ENCODE peak calls at places on chromosomes 11 and 22, in ten cellular contexts. E, H, T, G, Q, C, V, I, J and X are unnamed samples.
A peak's percentile ranks its signal among the peaks of the same experiment; 100 is the strongest.

GRCh38 chr11:20658135-20658534 is 11.3 kb upstream of the NELL1 start:
- DNase-seq in E (no peak), H (no peak), T (no peak), G (no peak), Q (no peak), C (no peak), V (no peak), I (no peak), J (no peak), X (no peak)

GRCh38 chr11:29328961-29329441 is 687.8 kb downstream of the KCNA4 start:
- DNase-seq in E (peak; percentile 62), H (no peak), T (no peak), G (no peak), Q (no peak), C (peak; percentile 84), V (no peak), I (no peak), J (no peak), X (peak; percentile 14)

GRCh38 chr22:36330655-36331305 is 57.0 kb downstream of the MYH9 start:
- DNase-seq in E (no peak), H (no peak), T (no peak), G (no peak), Q (no peak), C (peak; percentile 64), V (no peak), I (peak; percentile 62), J (no peak), X (peak; percentile 54)

GRCh38 chr11:72943664-72944063 is 129.5 kb downstream of the ATG16L2 start:
- DNase-seq in E (no peak), H (no peak), T (no peak), G (no peak), Q (no peak), C (no peak), V (no peak), I (no peak), J (no peak), X (no peak)

GRCh38 chr11:2777396-2777795 is 77.6 kb upstream of the KCNQ1OT1 start:
- DNase-seq in E (no peak), H (peak; percentile 14), T (peak; percentile 26), G (no peak), Q (peak; percentile 25), C (peak; percentile 27), V (no peak), I (peak; percentile 3), J (peak; percentile 28), X (peak; percentile 67)

GRCh38 chr11:1199689-1200610 is 22.9 kb upstream of the MUC5B start:
- DNase-seq in E (no peak), H (peak; percentile 35), T (no peak), G (peak; percentile 30), Q (peak; percentile 40), C (no peak), V (no peak), I (peak; percentile 39), J (peak; percentile 54), X (no peak)

GRCh38 chr11:15111215-15111614 is 3.5 kb upstream of the INSC start:
- DNase-seq in E (no peak), H (no peak), T (no peak), G (no peak), Q (no peak), C (no peak), V (no peak), I (no peak), J (no peak), X (no peak)

GRCh38 chr11:63536669-63537292 is at the start of gene PLAAT4:
- DNase-seq in E (no peak), H (no peak), T (peak; percentile 58), G (peak; percentile 41), Q (peak; percentile 54), C (peak; percentile 59), V (no peak), I (peak; percentile 28), J (peak; percentile 84), X (peak; percentile 55)

GRCh38 chr11:65476632-65477270 is 22.1 kb upstream of the MALAT1 start:
- DNase-seq in E (no peak), H (no peak), T (peak; percentile 45), G (peak; percentile 81), Q (peak; percentile 64), C (no peak), V (no peak), I (no peak), J (peak; percentile 76), X (no peak)

GRCh38 chr22:46696614-46697013 is 41.4 kb downstream of the CERK start:
- DNase-seq in E (no peak), H (no peak), T (no peak), G (no peak), Q (no peak), C (no peak), V (no peak), I (no peak), J (no peak), X (no peak)

GRCh38 chr22:46695346-46696224 is 42.5 kb downstream of the CERK start:
- DNase-seq in E (no peak), H (peak; percentile 45), T (no peak), G (no peak), Q (no peak), C (no peak), V (no peak), I (no peak), J (no peak), X (no peak)

GRCh38 chr22:46697811-46698515 is 40.1 kb downstream of the CERK start:
- DNase-seq in E (no peak), H (no peak), T (no peak), G (no peak), Q (no peak), C (no peak), V (no peak), I (no peak), J (no peak), X (no peak)

GRCh38 chr22:46694423-46695170 is 43.5 kb downstream of the CERK start:
- DNase-seq in E (no peak), H (peak; percentile 29), T (no peak), G (no peak), Q (no peak), C (no peak), V (no peak), I (no peak), J (no peak), X (no peak)

DNA sequence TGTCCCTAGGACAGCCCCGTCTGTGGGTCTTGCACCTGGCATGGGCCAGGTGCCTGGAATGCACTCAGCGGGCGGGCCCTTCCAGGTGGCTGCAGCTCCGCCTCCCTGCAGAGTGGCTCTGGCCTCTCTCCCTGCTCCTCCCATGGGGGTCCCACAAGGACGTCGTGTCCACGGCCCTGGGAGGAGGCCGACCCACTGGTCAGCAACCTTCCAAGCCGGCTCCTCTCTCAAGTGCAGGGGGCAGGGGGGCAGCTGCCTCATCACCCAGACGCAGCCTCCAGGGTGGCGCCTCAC is 41.9 kb downstream of the CERK start:
- DNase-seq in E (no peak), H (no peak), T (no peak), G (no peak), Q (peak; percentile 39), C (no peak), V (no peak), I (no peak), J (no peak), X (no peak)
- H3K27ac ChIP-seq in E (no peak overlapping the region), H (no peak overlapping the region), T (no peak overlapping the region), G (no peak overlapping the region), Q (no peak overlapping the region), C (no peak overlapping the region), V (no peak overlapping the region), I (no peak overlapping the region), J (no peak overlapping the region), X (no peak overlapping the region)

GRCh38 chr22:28829358-28830181 is 29.2 kb upstream of the XBP1 start:
- DNase-seq in E (peak; percentile 36), H (peak; percentile 81), T (peak; percentile 86), G (peak; percentile 85), Q (peak; percentile 86), C (peak; percentile 34), V (no peak), I (peak; percentile 79), J (peak; percentile 84), X (peak; percentile 79)
- H3K4me1 ChIP-seq in E (no peaks in the 10 kb centered on the region), H (peaks cover 14% of the 10 kb centered on the region), T (no peaks in the 10 kb centered on the region), G (no peaks in the 10 kb centered on the region), Q (peaks cover 22% of the 10 kb centered on the region), C (no peaks in the 10 kb centered on the region), V (peaks cover 9% of the 10 kb centered on the region), I (peaks cover 5% of the 10 kb centered on the region), J (no peaks in the 10 kb centered on the region), X (peaks cover 21% of the 10 kb centered on the region)

DNA sequence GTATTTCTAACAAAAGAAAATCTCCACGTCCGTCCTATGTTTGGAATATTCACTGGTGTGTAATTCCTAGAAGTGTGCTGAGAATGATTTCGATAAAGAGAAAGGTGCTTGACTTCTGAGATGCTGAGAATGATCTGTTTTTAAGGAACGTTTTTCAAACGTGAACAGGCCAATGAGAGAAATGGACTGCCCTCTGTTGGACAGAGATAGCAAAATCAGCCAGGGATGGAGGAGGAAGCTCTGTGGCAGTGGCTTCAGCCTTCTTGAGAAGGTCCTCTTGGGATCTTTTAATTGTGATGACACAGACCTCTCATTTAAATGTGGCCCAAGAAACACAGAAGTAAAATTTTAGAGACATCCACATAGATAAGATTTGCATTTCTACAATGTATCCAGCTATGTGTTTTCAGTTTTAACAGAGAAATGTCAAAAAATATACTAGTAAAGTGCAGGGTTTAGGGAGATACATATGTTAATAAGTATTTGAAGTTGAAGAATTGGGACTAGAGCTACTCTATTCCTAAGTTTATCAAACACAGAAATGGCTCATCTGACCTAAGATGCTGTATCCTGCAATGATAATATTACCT is 84.0 kb upstream of the RCN1 start:
- DNase-seq in E (peak; percentile 35), H (no peak), T (no peak), G (no peak), Q (no peak), C (peak; percentile 23), V (no peak), I (no peak), J (no peak), X (peak; percentile 25)
- TF ChIP-seq CTCF in E (peak; percentile 77), H (peak; percentile 54), T (peak; percentile 10), G (peak; percentile 34), Q (peak; percentile 23), C (peak; percentile 62), V (peak; percentile 28), I (no peak), J (peak; percentile 69), X (peak; percentile 52)

DNA sequence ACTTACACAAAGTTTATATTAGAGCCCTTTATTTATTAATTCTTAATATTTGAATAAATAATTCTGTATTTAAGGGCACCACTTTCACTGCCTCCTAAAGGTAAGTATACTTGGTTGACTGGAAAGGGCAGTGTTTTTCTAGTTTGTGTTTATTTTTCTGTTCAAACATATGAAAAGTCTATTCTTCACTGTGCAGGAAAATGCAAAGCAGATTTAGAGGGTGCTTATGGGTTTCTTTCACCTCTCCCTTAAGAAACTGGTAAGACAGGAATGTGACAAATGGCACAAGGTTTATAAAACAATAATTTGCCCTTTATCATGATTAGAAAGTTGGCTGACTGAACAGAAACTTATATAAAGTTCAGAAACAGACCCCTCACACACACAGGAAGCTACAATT is 60.6 kb downstream of the PLEKHA7 start:
- DNase-seq in E (no peak), H (no peak), T (no peak), G (no peak), Q (no peak), C (no peak), V (no peak), I (no peak), J (no peak), X (no peak)
- H3K27ac ChIP-seq in E (no peak overlapping the region), H (no peak overlapping the region), T (no peak overlapping the region), G (no peak overlapping the region), Q (peak overlapping the region; percentile 47), C (no peak overlapping the region), V (peak overlapping the region; percentile 40), I (no peak overlapping the region), J (no peak overlapping the region), X (no peak overlapping the region)